ENCODE peak calls at places on chromosomes 11 and 22, in eight cellular contexts. T is CD4-positive, alpha-beta memory T cell; H is fibroblast of lung; O is body of pancreas; Q is A549; Z is pancreas; B is prostate gland; N is effector memory CD4-positive, alpha-beta T cell. E is an unnamed sample.
A peak's percentile ranks its signal among the peaks of the same experiment; 100 is the strongest.

GRCh38 chr11:7418061-7418460 is 67.2 kb upstream of the OLFML1 start:
- DNase-seq in B (no peak), Z (no peak), N (no peak), T (no peak), H (no peak), Q (no peak), O (no peak), E (no peak)

GRCh38 chr11:65468874-65469333 is 29.9 kb upstream of the MALAT1 start:
- DNase-seq in Q (peak; percentile 58), H (no peak), O (peak; percentile 95), T (peak; percentile 52), Z (peak; percentile 93), N (peak; percentile 37), B (peak; percentile 93), E (peak; percentile 34)

GRCh38 chr11:1083621-1084551 is 9.2 kb downstream of the MUC2 start:
- DNase-seq in T (no peak), B (no peak), O (peak; percentile 10), Z (peak; percentile 69), H (no peak), N (no peak), Q (no peak), E (peak; percentile 3)

GRCh38 chr11:76823481-76824028 is 37.2 kb upstream of the ACER3 start:
- DNase-seq in Q (peak; percentile 91), T (no peak), H (no peak), B (no peak), Z (no peak), O (no peak), N (no peak), E (no peak)

GRCh38 chr11:115874843-115875242 is 370.6 kb upstream of the CADM1 start:
- DNase-seq in O (no peak), T (no peak), Z (no peak), H (no peak), N (no peak), Q (no peak), B (no peak), E (no peak)

GRCh38 chr11:96052921-96053631 is 129.2 kb upstream of the MTMR2 start:
- DNase-seq in N (no peak), O (no peak), Q (no peak), Z (no peak), B (no peak), T (no peak), H (peak; percentile 71), E (no peak)

GRCh38 chr11:128728767-128729587 is 35.1 kb downstream of the FLI1 start:
- DNase-seq in T (peak; percentile 61), B (no peak), Q (no peak), H (no peak), N (no peak), O (no peak), Z (no peak), E (no peak)

GRCh38 chr11:101188173-101188572 is 58.6 kb upstream of the PGR start:
- DNase-seq in N (no peak), B (no peak), Z (no peak), H (peak; percentile 23), T (no peak), Q (no peak), O (no peak), E (no peak)

GRCh38 chr11:87281496-87281895 is 243.8 kb downstream of the TMEM135 start:
- DNase-seq in T (no peak), Q (no peak), N (no peak), O (no peak), Z (no peak), B (no peak), H (peak; percentile 94), E (no peak)

GRCh38 chr22:27972732-27973698 is 54.0 kb upstream of the PITPNB start:
- DNase-seq in Z (no peak), H (no peak), T (no peak), O (peak; percentile 4), N (no peak), B (no peak), Q (no peak), E (no peak)

GRCh38 chr22:35334010-35334409 is 34.3 kb downstream of the TOM1 start:
- DNase-seq in H (no peak), O (no peak), N (no peak), T (no peak), B (no peak), Q (no peak), Z (no peak), E (no peak)

GRCh38 chr11:59180168-59180567 is 8.2 kb downstream of the DTX4 start:
- DNase-seq in B (no peak), Z (no peak), Q (no peak), N (no peak), T (no peak), H (no peak), O (no peak), E (no peak)

GRCh38 chr11:65382804-65383368 is 440 bp upstream of the SLC25A45 start:
- DNase-seq in T (no peak), Z (peak; percentile 97), H (no peak), Q (peak; percentile 58), O (peak; percentile 93), B (no peak), N (no peak), E (no peak)

GRCh38 chr22:50732681-50733080 is 5.3 kb upstream of the ACR start:
- DNase-seq in T (no peak), N (no peak), Z (peak; percentile 22), Q (no peak), H (no peak), B (no peak), O (no peak), E (no peak)

GRCh38 chr11:65552413-65552951 is 5.7 kb downstream of the LTBP3 start:
- DNase-seq in H (no peak), B (no peak), Z (no peak), O (no peak), N (no peak), T (no peak), Q (no peak), E (no peak)

GRCh38 chr11:56331861-56332491 is 13.9 kb upstream of the OR8K1 start:
- DNase-seq in T (no peak), B (no peak), O (no peak), Z (peak; percentile 60), Q (no peak), N (no peak), H (no peak), E (no peak)

GRCh38 chr22:35752833-35753189 is 35.1 kb downstream of the APOL5 start:
- DNase-seq in Q (no peak), O (no peak), H (no peak), B (no peak), Z (no peak), T (no peak), N (no peak), E (no peak)

GRCh38 chr11:13415201-13415600 is 47.8 kb downstream of the BTBD10 start:
- DNase-seq in N (no peak), Q (no peak), B (no peak), O (no peak), T (no peak), Z (no peak), H (no peak), E (no peak)

GRCh38 chr11:9201372-9202162 is 63.6 kb downstream of the DENND5A start:
- DNase-seq in Q (no peak), H (no peak), N (no peak), B (no peak), Z (no peak), O (no peak), T (no peak), E (no peak)

GRCh38 chr11:82194521-82194920 is 539.1 kb downstream of the FAM181B start:
- DNase-seq in O (no peak), Q (no peak), B (no peak), H (no peak), N (no peak), Z (no peak), T (no peak), E (no peak)

GRCh38 chr11:34052608-34053160 is 1.2 kb downstream of the CAPRIN1 start:
- DNase-seq in N (peak; percentile 11), T (no peak), Q (no peak), B (peak; percentile 15), O (peak; percentile 37), H (no peak), Z (peak; percentile 79), E (peak; percentile 17)

DNA sequence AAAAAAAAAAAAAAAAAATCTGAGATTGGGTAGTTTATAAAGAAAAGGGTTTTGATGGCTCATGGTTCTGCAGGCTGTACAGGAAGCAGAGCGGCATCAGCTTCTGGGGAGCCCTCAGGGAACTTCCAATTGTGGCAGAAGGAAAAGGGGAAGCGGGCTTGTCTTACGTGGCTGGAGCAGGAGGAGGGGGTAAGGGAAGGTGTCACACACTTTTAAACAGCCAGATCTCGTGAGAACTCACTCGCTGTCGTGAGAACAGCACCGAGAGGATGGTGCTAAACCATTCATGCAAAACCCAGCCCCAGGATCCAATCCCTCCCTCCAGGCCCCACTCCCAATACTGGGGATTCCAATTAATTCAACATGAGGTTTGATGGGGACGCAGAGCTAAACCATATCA is 806.2 kb downstream of the TBC1D22A start:
- DNase-seq in H (no peak), Z (no peak), B (no peak), T (no peak), Q (no peak), O (no peak), N (no peak), E (no peak)
- H3K9me3 ChIP-seq in H (no peaks in the 10 kb centered on the region), Z (no peaks in the 10 kb centered on the region), B (no peaks in the 10 kb centered on the region), T (no peaks in the 10 kb centered on the region), Q (no peaks in the 10 kb centered on the region), O (no peaks in the 10 kb centered on the region), N (no peaks in the 10 kb centered on the region), E (no peaks in the 10 kb centered on the region)

GRCh38 chr22:47304191-47304831 is 541.9 kb downstream of the TBC1D22A start:
- DNase-seq in Q (no peak), Z (peak; percentile 38), H (no peak), N (no peak), T (no peak), O (no peak), B (no peak), E (no peak)
- H3K9me3 ChIP-seq in Q (no peaks in the 10 kb centered on the region), Z (no peaks in the 10 kb centered on the region), H (no peaks in the 10 kb centered on the region), N (no peaks in the 10 kb centered on the region), T (no peaks in the 10 kb centered on the region), O (no peaks in the 10 kb centered on the region), B (no peaks in the 10 kb centered on the region), E (no peaks in the 10 kb centered on the region)

GRCh38 chr22:49297871-49298721 is 529.6 kb downstream of the BRD1 start:
- DNase-seq in H (no peak), B (no peak), Q (no peak), T (no peak), O (no peak), Z (no peak), N (no peak), E (no peak)

GRCh38 chr22:49296561-49296960 is 531.1 kb downstream of the BRD1 start:
- DNase-seq in N (no peak), O (no peak), H (no peak), T (no peak), B (peak; percentile 1), Z (no peak), Q (no peak), E (no peak)

GRCh38 chr22:49298834-49299750 is 528.6 kb downstream of the BRD1 start:
- DNase-seq in N (no peak), H (no peak), O (no peak), T (no peak), Z (no peak), B (no peak), Q (no peak), E (no peak)

GRCh38 chr22:49295851-49296560 is 531.7 kb downstream of the BRD1 start:
- DNase-seq in T (no peak), Q (no peak), N (no peak), H (no peak), B (no peak), Z (no peak), O (no peak), E (no peak)

GRCh38 chr22:49297286-49297870 is 530.3 kb downstream of the BRD1 start:
- DNase-seq in N (no peak), Z (no peak), T (no peak), B (peak; percentile 1), H (no peak), O (no peak), Q (no peak), E (no peak)
- H3K9me3 ChIP-seq in N (no peaks in the 10 kb centered on the region), Z (no peaks in the 10 kb centered on the region), T (no peaks in the 10 kb centered on the region), B (no peaks in the 10 kb centered on the region), H (no peaks in the 10 kb centered on the region), O (no peaks in the 10 kb centered on the region), Q (no peaks in the 10 kb centered on the region), E (no peaks in the 10 kb centered on the region)

GRCh38 chr11:41799747-41800146 is 340.3 kb upstream of the LRRC4C start:
- DNase-seq in O (no peak), H (no peak), T (no peak), Z (no peak), N (no peak), B (no peak), Q (no peak), E (no peak)
- H3K9me3 ChIP-seq in O (no peaks in the 10 kb centered on the region), H (no peaks in the 10 kb centered on the region), T (no peaks in the 10 kb centered on the region), Z (no peaks in the 10 kb centered on the region), N (no peaks in the 10 kb centered on the region), B (no peaks in the 10 kb centered on the region), Q (no peaks in the 10 kb centered on the region), E (no peaks in the 10 kb centered on the region)

E was measured in T-helper 17 cell.